ENCODE peak calls at places on chromosomes 3 and 15, in ten cellular contexts. O is Peyer's patch, I is sigmoid colon, S is body of pancreas, L is spleen, T is esophagus muscularis mucosa, W is uterus, H is GM12892, E is H54, Y is IMR-90. D is an unnamed sample.

GRCh38 chr3:104102386-104102785 is 1264.3 kb upstream of the ALCAM start:
- DNase-seq in O (no peak), H (no peak), S (no peak), T (no peak), W (no peak), L (no peak), E (peak; percentile 4), I (no peak), Y (peak; percentile 55), D (peak; percentile 4)

GRCh38 chr3:149245738-149246451 is 24.3 kb upstream of the CP start:
- DNase-seq in S (no peak), E (no peak), H (no peak), Y (peak; percentile 54), T (no peak), W (no peak), O (no peak), I (no peak), L (no peak), D (no peak)

GRCh38 chr15:66927326-66928077 is 137.9 kb upstream of the SMAD3 start:
- DNase-seq in E (no peak), S (no peak), H (no peak), I (peak; percentile 17), O (no peak), T (no peak), Y (peak; percentile 51), W (no peak), L (no peak), D (no peak)

GRCh38 chr15:94360251-94360671 is 128.9 kb downstream of the MCTP2 start:
- DNase-seq in L (no peak), Y (no peak), S (no peak), T (no peak), W (no peak), I (no peak), E (no peak), H (no peak), O (no peak), D (no peak)

GRCh38 chr15:46304320-46304719 is 669.5 kb downstream of the SQOR start:
- DNase-seq in O (no peak), L (no peak), I (no peak), Y (no peak), T (no peak), E (peak; percentile 13), W (no peak), S (no peak), H (no peak), D (peak; percentile 4)

GRCh38 chr3:157111578-157111977 is 48.4 kb downstream of the CCNL1 start:
- DNase-seq in T (no peak), L (no peak), O (no peak), H (no peak), Y (no peak), W (no peak), I (no peak), E (no peak), S (no peak), D (no peak)

GRCh38 chr3:34178415-34178814 is 380.0 kb downstream of the PDCD6IP start:
- DNase-seq in H (no peak), E (no peak), L (no peak), T (no peak), W (no peak), O (no peak), Y (peak; percentile 11), S (no peak), I (no peak), D (no peak)

GRCh38 chr15:68175527-68175926 is 29.6 kb downstream of the CALML4 start:
- DNase-seq in O (no peak), W (no peak), H (no peak), I (no peak), S (no peak), L (no peak), Y (no peak), E (no peak), T (no peak), D (no peak)

GRCh38 chr3:28050895-28051294 is 190.5 kb upstream of the CMC1 start:
- DNase-seq in T (no peak), I (no peak), E (no peak), H (no peak), W (no peak), L (no peak), O (peak; percentile 74), Y (peak; percentile 5), S (no peak), D (peak; percentile 18)

GRCh38 chr3:131895766-131896165 is 139.0 kb downstream of the CPNE4 start:
- DNase-seq in E (no peak), L (no peak), S (no peak), T (no peak), H (no peak), O (no peak), W (no peak), Y (no peak), I (no peak), D (no peak)

DNA sequence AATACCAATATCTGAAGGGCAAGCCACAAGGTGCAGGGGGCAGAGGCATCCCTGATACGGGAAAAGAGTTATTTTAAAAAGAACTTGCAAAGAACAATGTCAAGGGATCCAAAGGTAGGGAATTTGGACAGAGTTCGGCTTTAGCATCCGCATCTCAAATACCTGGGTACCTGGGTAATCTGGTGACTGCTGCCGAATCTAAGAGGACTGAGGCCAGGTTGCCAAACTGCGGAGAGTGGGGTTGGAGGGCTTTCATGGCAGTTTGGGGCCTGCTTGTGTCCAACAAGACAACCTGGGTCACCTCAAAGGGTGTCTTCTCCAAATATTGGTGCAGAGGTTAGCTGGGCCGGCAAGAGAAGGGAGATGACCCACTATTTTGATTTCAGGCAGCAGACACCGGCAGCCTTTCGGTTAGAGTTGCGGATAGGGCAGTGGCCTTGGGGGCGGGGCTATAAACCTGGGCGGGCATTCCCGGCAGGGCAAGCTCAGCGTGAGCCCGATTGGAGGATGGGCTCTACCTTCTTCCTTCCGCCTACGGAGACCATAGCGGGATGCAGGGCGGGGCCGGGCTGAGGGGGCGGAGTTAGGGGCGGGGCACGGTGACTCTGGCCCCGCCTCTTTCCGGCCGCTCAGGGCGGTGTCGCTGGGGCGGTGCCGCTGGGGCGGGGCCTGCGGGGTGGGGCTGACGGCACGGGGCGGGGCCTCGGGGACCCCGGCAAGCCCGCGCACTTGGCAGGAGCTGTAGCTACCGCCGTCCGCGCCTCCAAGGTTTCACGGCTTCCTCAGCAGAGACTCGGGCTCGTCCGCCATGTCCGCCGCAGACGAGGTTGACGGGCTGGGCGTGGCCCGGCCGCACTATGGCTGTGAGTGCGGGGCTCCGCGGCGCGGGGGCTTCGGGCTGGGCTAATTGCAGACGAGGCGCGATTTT is at the start of gene IQGAP1:
- DNase-seq in Y (peak; percentile 94), W (peak; percentile 99), O (peak; percentile 99), S (peak; percentile 98), E (peak; percentile 77), I (peak; percentile 99), H (peak; percentile 91), T (peak; percentile 99), L (peak; percentile 99), D (peak; percentile 95)
- TF ChIP-seq POLR2A in Y (peak; percentile 85), W (peak; percentile 77), O (peak; percentile 92), S (peak; percentile 96), E (peak; percentile 96), I (peak; percentile 79), H (peak; percentile 93), T (peak; percentile 84), L (peak; percentile 94), D (no peak)

DNA sequence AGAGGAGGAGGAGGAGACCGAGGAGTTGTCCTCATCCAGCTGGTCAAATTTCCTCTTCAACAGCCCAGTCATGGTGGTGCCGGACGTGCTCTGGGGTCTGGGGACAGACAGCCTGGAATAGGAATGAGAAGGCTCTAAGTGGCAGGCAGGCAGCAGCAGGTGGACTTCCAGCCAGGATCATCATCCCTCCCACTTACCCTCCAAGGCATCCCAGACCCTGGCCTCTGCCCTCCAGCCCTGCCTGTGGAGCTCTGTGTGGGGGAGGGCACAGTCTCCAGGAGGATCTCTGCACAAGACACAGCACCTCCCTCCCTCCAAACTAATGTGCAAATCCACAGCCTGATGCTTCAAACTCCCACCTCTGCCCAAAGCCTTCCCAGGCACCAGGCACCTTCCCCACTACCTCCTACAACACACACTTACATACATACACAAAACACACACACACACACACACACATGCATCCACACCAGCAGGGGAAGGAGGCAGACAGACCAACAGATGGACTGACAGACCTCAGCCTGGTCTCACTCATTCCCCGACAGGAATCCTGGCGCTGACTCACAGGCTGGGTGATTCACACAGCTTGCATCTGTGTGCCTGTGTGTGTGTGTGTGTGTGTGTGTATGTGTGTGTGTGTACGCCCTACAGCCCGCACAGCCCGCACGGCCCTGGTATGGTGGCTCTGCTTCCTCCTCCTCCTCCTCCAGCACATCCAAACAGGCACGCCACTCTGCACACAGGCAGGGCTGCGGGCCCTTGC is 6.6 kb downstream of the CSRNP1 start:
- DNase-seq in W (peak; percentile 76), E (peak; percentile 84), L (peak; percentile 92), H (no peak), Y (peak; percentile 98), T (no peak), I (peak; percentile 90), O (peak; percentile 92), S (peak; percentile 59), D (peak; percentile 80)
- TF ChIP-seq POLR2A in W (no peak), E (peak; percentile 17), L (no peak), H (no peak), Y (no peak), T (no peak), I (peak; percentile 13), O (peak; percentile 63), S (no peak), D (no peak)

DNA sequence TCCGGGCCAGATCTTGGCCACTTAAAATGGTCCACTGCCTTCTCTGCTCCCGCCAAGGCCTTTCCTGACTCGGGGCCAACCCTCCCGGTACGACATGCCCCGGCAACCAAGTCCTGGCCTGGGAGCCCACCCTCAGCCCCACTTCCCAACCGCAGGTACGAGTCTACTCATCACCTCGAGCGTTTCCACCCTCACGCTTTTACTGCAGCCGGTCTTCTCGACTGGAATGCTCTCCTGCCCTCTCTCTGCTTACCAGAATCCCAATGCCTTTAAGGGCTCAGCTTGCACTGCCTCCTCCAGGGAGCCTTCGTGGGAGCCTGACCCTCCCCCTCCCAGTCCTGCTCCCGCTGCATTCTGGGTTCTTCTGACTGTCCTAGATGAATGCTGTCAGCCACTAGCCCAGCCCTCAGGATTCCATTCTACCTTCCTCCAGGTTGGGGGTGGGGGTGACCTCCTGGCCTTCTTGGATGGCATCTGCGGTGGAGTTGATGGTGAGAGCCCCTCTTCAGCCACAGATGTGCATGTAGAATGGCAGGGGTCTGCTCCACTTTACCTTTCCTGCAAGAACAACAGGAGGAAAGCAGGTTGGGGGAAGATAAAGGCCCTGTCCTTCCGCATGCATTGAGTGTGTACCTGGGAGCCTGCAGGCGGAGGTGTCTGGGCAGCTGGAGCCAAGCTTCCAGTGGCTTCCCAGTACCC is 1.1 kb upstream of the CSRNP1 start:
- DNase-seq in E (peak; percentile 33), Y (no peak), L (peak; percentile 88), W (peak; percentile 54), H (no peak), T (no peak), S (peak; percentile 37), O (peak; percentile 58), I (peak; percentile 79), D (peak; percentile 20)
- TF ChIP-seq POLR2A in E (no peak), Y (no peak), L (no peak), W (no peak), H (no peak), T (no peak), S (no peak), O (no peak), I (no peak), D (no peak)

DNA sequence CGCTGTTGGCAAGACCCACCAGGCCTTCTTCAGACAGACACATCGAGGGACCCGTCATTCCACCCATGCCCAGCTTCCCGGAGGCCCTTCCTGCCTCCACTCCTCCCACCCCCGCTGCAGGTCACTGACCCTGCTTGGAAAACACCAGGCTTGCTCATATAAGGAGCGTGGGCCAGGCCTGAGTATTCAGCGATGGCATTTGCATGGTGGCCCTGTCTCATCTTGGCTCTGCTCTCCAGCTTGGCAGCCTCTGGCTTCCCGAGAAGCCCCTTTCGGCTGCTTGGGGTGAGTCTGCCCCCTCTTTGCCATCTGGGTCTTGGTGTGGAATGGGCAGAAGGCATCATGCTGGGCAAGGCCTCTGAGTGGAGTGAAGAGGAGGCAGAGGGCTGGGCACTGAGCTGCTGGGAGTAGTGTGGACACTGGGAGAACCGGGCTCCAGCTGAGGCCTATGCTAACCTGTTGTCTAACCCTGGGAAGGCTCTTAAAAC is at the start of gene ITIH3:
- DNase-seq in E (no peak), T (no peak), L (no peak), Y (no peak), W (no peak), S (no peak), O (no peak), H (no peak), I (no peak), D (no peak)
- TF ChIP-seq POLR2A in E (no peak), T (no peak), L (no peak), Y (no peak), W (no peak), S (no peak), O (no peak), H (no peak), I (no peak), D (no peak)